ENCODE peak calls at places on chromosomes 1 and 21, in nine cellular contexts. One of them, this sample, is unnamed.

GRCh38 chr1:173454966-173455524 is 22.1 kb upstream of the PRDX6 start:
- DNase-seq in substantia nigra: no peak
- DNase-seq in DMS153: no peak
- DNase-seq in stimulated activated CD4-positive, alpha-beta T cell treated with anti-CD3 and anti-CD28 coated beads, Interleukin-15, amount 100 ng/mL, for 24 hours: no peak
- DNase-seq in iris pigment epithelial cell: no peak
- DNase-seq in left lobe of liver: no peak
- DNase-seq in BJ: no peak
- DNase-seq in HCT116: no peak
- DNase-seq in CD4-positive, CD25-positive, alpha-beta regulatory T cell: peak
- DNase-seq in this sample: no peak

GRCh38 chr1:43887748-43888147 is 45.9 kb upstream of the ARTN start:
- DNase-seq in substantia nigra: no peak
- DNase-seq in DMS153: no peak
- DNase-seq in stimulated activated CD4-positive, alpha-beta T cell treated with anti-CD3 and anti-CD28 coated beads, Interleukin-15, amount 100 ng/mL, for 24 hours: no peak
- DNase-seq in iris pigment epithelial cell: no peak
- DNase-seq in left lobe of liver: no peak
- DNase-seq in BJ: no peak
- DNase-seq in HCT116: no peak
- DNase-seq in CD4-positive, CD25-positive, alpha-beta regulatory T cell: no peak
- DNase-seq in this sample: no peak

GRCh38 chr21:46055863-46056281 is 42.0 kb upstream of the COL6A2 start:
- DNase-seq in substantia nigra: peak
- DNase-seq in DMS153: no peak
- DNase-seq in stimulated activated CD4-positive, alpha-beta T cell treated with anti-CD3 and anti-CD28 coated beads, Interleukin-15, amount 100 ng/mL, for 24 hours: no peak
- DNase-seq in iris pigment epithelial cell: no peak
- DNase-seq in left lobe of liver: peak
- DNase-seq in BJ: no peak
- DNase-seq in HCT116: no peak
- DNase-seq in CD4-positive, CD25-positive, alpha-beta regulatory T cell: no peak
- DNase-seq in this sample: no peak

GRCh38 chr1:44545961-44546360 is 128.3 kb downstream of the TMEM53 start:
- DNase-seq in substantia nigra: no peak
- DNase-seq in DMS153: no peak
- DNase-seq in stimulated activated CD4-positive, alpha-beta T cell treated with anti-CD3 and anti-CD28 coated beads, Interleukin-15, amount 100 ng/mL, for 24 hours: no peak
- DNase-seq in iris pigment epithelial cell: no peak
- DNase-seq in left lobe of liver: no peak
- DNase-seq in BJ: no peak
- DNase-seq in HCT116: peak
- DNase-seq in CD4-positive, CD25-positive, alpha-beta regulatory T cell: no peak
- DNase-seq in this sample: no peak

GRCh38 chr1:23741609-23742008 is 1.7 kb upstream of the ELOA start:
- DNase-seq in substantia nigra: no peak
- DNase-seq in DMS153: no peak
- DNase-seq in stimulated activated CD4-positive, alpha-beta T cell treated with anti-CD3 and anti-CD28 coated beads, Interleukin-15, amount 100 ng/mL, for 24 hours: no peak
- DNase-seq in iris pigment epithelial cell: no peak
- DNase-seq in left lobe of liver: no peak
- DNase-seq in BJ: no peak
- DNase-seq in HCT116: no peak
- DNase-seq in CD4-positive, CD25-positive, alpha-beta regulatory T cell: no peak
- DNase-seq in this sample: no peak

GRCh38 chr21:38351961-38352521 is 95.2 kb downstream of the KCNJ15 start:
- DNase-seq in substantia nigra: no peak
- DNase-seq in DMS153: peak
- DNase-seq in stimulated activated CD4-positive, alpha-beta T cell treated with anti-CD3 and anti-CD28 coated beads, Interleukin-15, amount 100 ng/mL, for 24 hours: no peak
- DNase-seq in iris pigment epithelial cell: peak
- DNase-seq in left lobe of liver: no peak
- DNase-seq in BJ: peak
- DNase-seq in HCT116: no peak
- DNase-seq in CD4-positive, CD25-positive, alpha-beta regulatory T cell: no peak
- DNase-seq in this sample: no peak

GRCh38 chr1:205335692-205336091 is 14.1 kb upstream of the NUAK2 start:
- DNase-seq in substantia nigra: peak
- DNase-seq in DMS153: peak
- DNase-seq in stimulated activated CD4-positive, alpha-beta T cell treated with anti-CD3 and anti-CD28 coated beads, Interleukin-15, amount 100 ng/mL, for 24 hours: peak
- DNase-seq in iris pigment epithelial cell: peak
- DNase-seq in left lobe of liver: peak
- DNase-seq in BJ: no peak
- DNase-seq in HCT116: peak
- DNase-seq in CD4-positive, CD25-positive, alpha-beta regulatory T cell: peak
- DNase-seq in this sample: peak

GRCh38 chr1:36023098-36023769 is 60.7 kb upstream of the TEKT2 start:
- DNase-seq in substantia nigra: no peak
- DNase-seq in DMS153: no peak
- DNase-seq in stimulated activated CD4-positive, alpha-beta T cell treated with anti-CD3 and anti-CD28 coated beads, Interleukin-15, amount 100 ng/mL, for 24 hours: no peak
- DNase-seq in iris pigment epithelial cell: no peak
- DNase-seq in left lobe of liver: no peak
- DNase-seq in BJ: no peak
- DNase-seq in HCT116: no peak
- DNase-seq in CD4-positive, CD25-positive, alpha-beta regulatory T cell: peak
- DNase-seq in this sample: no peak

GRCh38 chr1:15962671-15963362 is 13.1 kb downstream of the ZBTB17 start:
- DNase-seq in substantia nigra: no peak
- DNase-seq in DMS153: no peak
- DNase-seq in stimulated activated CD4-positive, alpha-beta T cell treated with anti-CD3 and anti-CD28 coated beads, Interleukin-15, amount 100 ng/mL, for 24 hours: no peak
- DNase-seq in iris pigment epithelial cell: no peak
- DNase-seq in left lobe of liver: no peak
- DNase-seq in BJ: no peak
- DNase-seq in HCT116: no peak
- DNase-seq in CD4-positive, CD25-positive, alpha-beta regulatory T cell: no peak
- DNase-seq in this sample: no peak

GRCh38 chr1:170321113-170321512 is 175.4 kb downstream of the NTMT2 start:
- DNase-seq in substantia nigra: no peak
- DNase-seq in DMS153: no peak
- DNase-seq in stimulated activated CD4-positive, alpha-beta T cell treated with anti-CD3 and anti-CD28 coated beads, Interleukin-15, amount 100 ng/mL, for 24 hours: no peak
- DNase-seq in iris pigment epithelial cell: peak
- DNase-seq in left lobe of liver: no peak
- DNase-seq in BJ: no peak
- DNase-seq in HCT116: no peak
- DNase-seq in CD4-positive, CD25-positive, alpha-beta regulatory T cell: no peak
- DNase-seq in this sample: no peak

GRCh38 chr1:166925791-166926483 is 49.4 kb downstream of the ILDR2 start:
- DNase-seq in substantia nigra: no peak
- DNase-seq in DMS153: no peak
- DNase-seq in stimulated activated CD4-positive, alpha-beta T cell treated with anti-CD3 and anti-CD28 coated beads, Interleukin-15, amount 100 ng/mL, for 24 hours: no peak
- DNase-seq in iris pigment epithelial cell: peak
- DNase-seq in left lobe of liver: no peak
- DNase-seq in BJ: no peak
- DNase-seq in HCT116: no peak
- DNase-seq in CD4-positive, CD25-positive, alpha-beta regulatory T cell: no peak
- DNase-seq in this sample: peak

GRCh38 chr1:39564941-39565340 is 11.6 kb downstream of the PABPC4 start:
- DNase-seq in substantia nigra: no peak
- DNase-seq in DMS153: no peak
- DNase-seq in stimulated activated CD4-positive, alpha-beta T cell treated with anti-CD3 and anti-CD28 coated beads, Interleukin-15, amount 100 ng/mL, for 24 hours: no peak
- DNase-seq in iris pigment epithelial cell: no peak
- DNase-seq in left lobe of liver: no peak
- DNase-seq in BJ: no peak
- DNase-seq in HCT116: no peak
- DNase-seq in CD4-positive, CD25-positive, alpha-beta regulatory T cell: no peak
- DNase-seq in this sample: no peak

GRCh38 chr1:23044035-23044434 is 24.8 kb downstream of the KDM1A start:
- DNase-seq in substantia nigra: no peak
- DNase-seq in DMS153: no peak
- DNase-seq in stimulated activated CD4-positive, alpha-beta T cell treated with anti-CD3 and anti-CD28 coated beads, Interleukin-15, amount 100 ng/mL, for 24 hours: no peak
- DNase-seq in iris pigment epithelial cell: no peak
- DNase-seq in left lobe of liver: no peak
- DNase-seq in BJ: no peak
- DNase-seq in HCT116: no peak
- DNase-seq in CD4-positive, CD25-positive, alpha-beta regulatory T cell: no peak
- DNase-seq in this sample: no peak

GRCh38 chr21:36260030-36260787 is 59.8 kb upstream of the MORC3 start:
- DNase-seq in substantia nigra: peak
- DNase-seq in DMS153: no peak
- DNase-seq in stimulated activated CD4-positive, alpha-beta T cell treated with anti-CD3 and anti-CD28 coated beads, Interleukin-15, amount 100 ng/mL, for 24 hours: peak
- DNase-seq in iris pigment epithelial cell: peak
- DNase-seq in left lobe of liver: no peak
- DNase-seq in BJ: peak
- DNase-seq in HCT116: peak
- DNase-seq in CD4-positive, CD25-positive, alpha-beta regulatory T cell: peak
- DNase-seq in this sample: peak

GRCh38 chr1:169507413-169507812 is 21.7 kb upstream of the SLC19A2 start:
- DNase-seq in substantia nigra: no peak
- DNase-seq in DMS153: no peak
- DNase-seq in stimulated activated CD4-positive, alpha-beta T cell treated with anti-CD3 and anti-CD28 coated beads, Interleukin-15, amount 100 ng/mL, for 24 hours: no peak
- DNase-seq in iris pigment epithelial cell: no peak
- DNase-seq in left lobe of liver: no peak
- DNase-seq in BJ: no peak
- DNase-seq in HCT116: no peak
- DNase-seq in CD4-positive, CD25-positive, alpha-beta regulatory T cell: no peak
- DNase-seq in this sample: no peak

GRCh38 chr1:12617511-12617900 is 504 bp downstream of the DHRS3 start:
- DNase-seq in substantia nigra: no peak
- DNase-seq in DMS153: no peak
- DNase-seq in stimulated activated CD4-positive, alpha-beta T cell treated with anti-CD3 and anti-CD28 coated beads, Interleukin-15, amount 100 ng/mL, for 24 hours: peak
- DNase-seq in iris pigment epithelial cell: no peak
- DNase-seq in left lobe of liver: no peak
- DNase-seq in BJ: no peak
- DNase-seq in HCT116: no peak
- DNase-seq in CD4-positive, CD25-positive, alpha-beta regulatory T cell: peak
- DNase-seq in this sample: no peak

GRCh38 chr1:212699839-212700596 is at the start of gene BATF3:
- DNase-seq in substantia nigra: no peak
- DNase-seq in DMS153: no peak
- DNase-seq in stimulated activated CD4-positive, alpha-beta T cell treated with anti-CD3 and anti-CD28 coated beads, Interleukin-15, amount 100 ng/mL, for 24 hours: peak
- DNase-seq in iris pigment epithelial cell: no peak
- DNase-seq in left lobe of liver: peak
- DNase-seq in BJ: no peak
- DNase-seq in HCT116: no peak
- DNase-seq in CD4-positive, CD25-positive, alpha-beta regulatory T cell: no peak
- DNase-seq in this sample: no peak

GRCh38 chr1:187762109-187762508 is 933.4 kb downstream of the PLA2G4A start:
- DNase-seq in substantia nigra: no peak
- DNase-seq in DMS153: no peak
- DNase-seq in stimulated activated CD4-positive, alpha-beta T cell treated with anti-CD3 and anti-CD28 coated beads, Interleukin-15, amount 100 ng/mL, for 24 hours: no peak
- DNase-seq in iris pigment epithelial cell: peak
- DNase-seq in left lobe of liver: no peak
- DNase-seq in BJ: no peak
- DNase-seq in HCT116: no peak
- DNase-seq in CD4-positive, CD25-positive, alpha-beta regulatory T cell: no peak
- DNase-seq in this sample: no peak

GRCh38 chr1:45490121-45490622 is 791 bp downstream of the TESK2 start:
- DNase-seq in substantia nigra: peak
- DNase-seq in DMS153: no peak
- DNase-seq in stimulated activated CD4-positive, alpha-beta T cell treated with anti-CD3 and anti-CD28 coated beads, Interleukin-15, amount 100 ng/mL, for 24 hours: no peak
- DNase-seq in iris pigment epithelial cell: peak
- DNase-seq in left lobe of liver: peak
- DNase-seq in BJ: no peak
- DNase-seq in HCT116: no peak
- DNase-seq in CD4-positive, CD25-positive, alpha-beta regulatory T cell: peak
- DNase-seq in this sample: no peak

GRCh38 chr1:11059990-11060948 is at the start of gene SRM:
- DNase-seq in substantia nigra: peak
- DNase-seq in DMS153: peak
- DNase-seq in stimulated activated CD4-positive, alpha-beta T cell treated with anti-CD3 and anti-CD28 coated beads, Interleukin-15, amount 100 ng/mL, for 24 hours: peak
- DNase-seq in iris pigment epithelial cell: peak
- DNase-seq in left lobe of liver: peak
- DNase-seq in BJ: peak
- DNase-seq in HCT116: peak
- DNase-seq in CD4-positive, CD25-positive, alpha-beta regulatory T cell: peak
- DNase-seq in this sample: peak

GRCh38 chr1:70353641-70354331 is 736 bp downstream of the ANKRD13C start:
- DNase-seq in substantia nigra: peak
- DNase-seq in DMS153: no peak
- DNase-seq in stimulated activated CD4-positive, alpha-beta T cell treated with anti-CD3 and anti-CD28 coated beads, Interleukin-15, amount 100 ng/mL, for 24 hours: peak
- DNase-seq in iris pigment epithelial cell: peak
- DNase-seq in left lobe of liver: no peak
- DNase-seq in BJ: no peak
- DNase-seq in HCT116: no peak
- DNase-seq in CD4-positive, CD25-positive, alpha-beta regulatory T cell: peak
- DNase-seq in this sample: no peak

GRCh38 chr1:153470707-153471106 is 10.3 kb upstream of the S100A7 start:
- DNase-seq in substantia nigra: no peak
- DNase-seq in DMS153: no peak
- DNase-seq in stimulated activated CD4-positive, alpha-beta T cell treated with anti-CD3 and anti-CD28 coated beads, Interleukin-15, amount 100 ng/mL, for 24 hours: no peak
- DNase-seq in iris pigment epithelial cell: no peak
- DNase-seq in left lobe of liver: no peak
- DNase-seq in BJ: no peak
- DNase-seq in HCT116: no peak
- DNase-seq in CD4-positive, CD25-positive, alpha-beta regulatory T cell: no peak
- DNase-seq in this sample: no peak

GRCh38 chr1:84504580-84505021 is 1.6 kb upstream of the SPATA1 start:
- DNase-seq in substantia nigra: no peak
- DNase-seq in DMS153: no peak
- DNase-seq in stimulated activated CD4-positive, alpha-beta T cell treated with anti-CD3 and anti-CD28 coated beads, Interleukin-15, amount 100 ng/mL, for 24 hours: peak
- DNase-seq in iris pigment epithelial cell: peak
- DNase-seq in left lobe of liver: no peak
- DNase-seq in BJ: no peak
- DNase-seq in HCT116: no peak
- DNase-seq in CD4-positive, CD25-positive, alpha-beta regulatory T cell: no peak
- DNase-seq in this sample: no peak

GRCh38 chr1:195744256-195744655 is 864.0 kb downstream of the KCNT2 start:
- DNase-seq in substantia nigra: no peak
- DNase-seq in DMS153: no peak
- DNase-seq in stimulated activated CD4-positive, alpha-beta T cell treated with anti-CD3 and anti-CD28 coated beads, Interleukin-15, amount 100 ng/mL, for 24 hours: no peak
- DNase-seq in iris pigment epithelial cell: no peak
- DNase-seq in left lobe of liver: no peak
- DNase-seq in BJ: no peak
- DNase-seq in HCT116: no peak
- DNase-seq in CD4-positive, CD25-positive, alpha-beta regulatory T cell: no peak
- DNase-seq in this sample: no peak

GRCh38 chr1:53949023-53949611 is 3.0 kb downstream of the LRRC42 start:
- DNase-seq in substantia nigra: peak
- DNase-seq in DMS153: no peak
- DNase-seq in stimulated activated CD4-positive, alpha-beta T cell treated with anti-CD3 and anti-CD28 coated beads, Interleukin-15, amount 100 ng/mL, for 24 hours: peak
- DNase-seq in iris pigment epithelial cell: peak
- DNase-seq in left lobe of liver: no peak
- DNase-seq in BJ: no peak
- DNase-seq in HCT116: no peak
- DNase-seq in CD4-positive, CD25-positive, alpha-beta regulatory T cell: peak
- DNase-seq in this sample: peak

GRCh38 chr1:210541680-210542358 is 213.1 kb downstream of the HHAT start:
- DNase-seq in substantia nigra: no peak
- DNase-seq in DMS153: peak
- DNase-seq in stimulated activated CD4-positive, alpha-beta T cell treated with anti-CD3 and anti-CD28 coated beads, Interleukin-15, amount 100 ng/mL, for 24 hours: no peak
- DNase-seq in iris pigment epithelial cell: no peak
- DNase-seq in left lobe of liver: no peak
- DNase-seq in BJ: no peak
- DNase-seq in HCT116: no peak
- DNase-seq in CD4-positive, CD25-positive, alpha-beta regulatory T cell: no peak
- DNase-seq in this sample: no peak

GRCh38 chr1:217238945-217239344 is 391.9 kb downstream of the GPATCH2 start:
- DNase-seq in substantia nigra: no peak
- DNase-seq in DMS153: no peak
- DNase-seq in stimulated activated CD4-positive, alpha-beta T cell treated with anti-CD3 and anti-CD28 coated beads, Interleukin-15, amount 100 ng/mL, for 24 hours: no peak
- DNase-seq in iris pigment epithelial cell: no peak
- DNase-seq in left lobe of liver: no peak
- DNase-seq in BJ: no peak
- DNase-seq in HCT116: no peak
- DNase-seq in CD4-positive, CD25-positive, alpha-beta regulatory T cell: no peak
- DNase-seq in this sample: no peak

GRCh38 chr1:1164701-1165451 is 8.8 kb upstream of the TTLL10 start:
- DNase-seq in substantia nigra: no peak
- DNase-seq in DMS153: no peak
- DNase-seq in stimulated activated CD4-positive, alpha-beta T cell treated with anti-CD3 and anti-CD28 coated beads, Interleukin-15, amount 100 ng/mL, for 24 hours: no peak
- DNase-seq in iris pigment epithelial cell: no peak
- DNase-seq in left lobe of liver: no peak
- DNase-seq in BJ: no peak
- DNase-seq in HCT116: no peak
- DNase-seq in CD4-positive, CD25-positive, alpha-beta regulatory T cell: no peak
- DNase-seq in this sample: no peak

GRCh38 chr1:203592156-203592555 is 34.5 kb upstream of the ATP2B4 start:
- DNase-seq in substantia nigra: peak
- DNase-seq in DMS153: no peak
- DNase-seq in stimulated activated CD4-positive, alpha-beta T cell treated with anti-CD3 and anti-CD28 coated beads, Interleukin-15, amount 100 ng/mL, for 24 hours: peak
- DNase-seq in iris pigment epithelial cell: no peak
- DNase-seq in left lobe of liver: no peak
- DNase-seq in BJ: no peak
- DNase-seq in HCT116: no peak
- DNase-seq in CD4-positive, CD25-positive, alpha-beta regulatory T cell: no peak
- DNase-seq in this sample: no peak

GRCh38 chr1:110188116-110188618 is 21.9 kb upstream of the KCNC4 start:
- DNase-seq in substantia nigra: no peak
- DNase-seq in DMS153: no peak
- DNase-seq in stimulated activated CD4-positive, alpha-beta T cell treated with anti-CD3 and anti-CD28 coated beads, Interleukin-15, amount 100 ng/mL, for 24 hours: no peak
- DNase-seq in iris pigment epithelial cell: peak
- DNase-seq in left lobe of liver: no peak
- DNase-seq in BJ: peak
- DNase-seq in HCT116: no peak
- DNase-seq in CD4-positive, CD25-positive, alpha-beta regulatory T cell: no peak
- DNase-seq in this sample: no peak

GRCh38 chr1:220786337-220787068 is at the start of gene MTARC1:
- DNase-seq in substantia nigra: peak
- DNase-seq in DMS153: peak
- DNase-seq in stimulated activated CD4-positive, alpha-beta T cell treated with anti-CD3 and anti-CD28 coated beads, Interleukin-15, amount 100 ng/mL, for 24 hours: peak
- DNase-seq in iris pigment epithelial cell: peak
- DNase-seq in left lobe of liver: peak
- DNase-seq in BJ: no peak
- DNase-seq in HCT116: no peak
- DNase-seq in CD4-positive, CD25-positive, alpha-beta regulatory T cell: no peak
- DNase-seq in this sample: peak

This sample was measured in NCI-H460.